ENCODE peak calls at places on chromosomes 6 and 20, in five cellular contexts. R is H9, U is prostate gland, S is left ventricle myocardium inferior, N is neural progenitor cell. H is an unnamed sample. For H3K4me1, the result is how much of the 10 kb centered on the place peaks cover.

GRCh38 chr20:21411725-21412124 is 14.4 kb upstream of the NKX2-4 start:
- DNase-seq in S (no peak), U (no peak), N (no peak), R (no peak), H (no peak)

GRCh38 chr6:131657630-131658111 is 20.6 kb downstream of the ENPP3 start:
- DNase-seq in U (no peak), R (no peak), N (no peak), S (no peak), H (no peak)

GRCh38 chr6:161618816-161619454 is 345.1 kb upstream of the AGPAT4 start:
- DNase-seq in S (peak), U (no peak), N (peak), R (peak), H (peak)

GRCh38 chr6:21556968-21557721 is 36.4 kb upstream of the SOX4 start:
- DNase-seq in U (peak), R (no peak), N (no peak), S (no peak), H (no peak)

GRCh38 chr20:1526310-1526709 is 31.2 kb downstream of the SIRPD start:
- DNase-seq in U (no peak), N (no peak), S (no peak), R (no peak), H (no peak)

GRCh38 chr6:153959281-153959680 is 79.8 kb upstream of the OPRM1 start:
- DNase-seq in S (no peak), U (no peak), N (no peak), R (no peak), H (no peak)

GRCh38 chr20:59939052-59939878 is 840 bp downstream of the PPP1R3D start:
- DNase-seq in N (peak), S (peak), R (peak), U (no peak), H (no peak)

GRCh38 chr6:34359438-34360158 is 32.9 kb downstream of the NUDT3 start:
- DNase-seq in S (no peak), U (peak), R (no peak), N (no peak), H (no peak)

GRCh38 chr6:116010400-116011095 is 50.1 kb downstream of the FRK start:
- DNase-seq in S (peak), U (peak), N (peak), R (peak), H (peak)

GRCh38 chr6:33595001-33595846 is 15.1 kb upstream of the BAK1 start:
- DNase-seq in S (no peak), U (no peak), N (peak), R (peak), H (no peak)

GRCh38 chr20:4297141-4297826 is 281.9 kb upstream of the RNF24 start:
- DNase-seq in N (no peak), R (no peak), S (peak), U (no peak), H (no peak)

GRCh38 chr6:105087571-105088211 is 92.1 kb downstream of the POPDC3 start:
- DNase-seq in U (peak), R (no peak), S (no peak), N (peak), H (peak)

GRCh38 chr6:90421656-90422055 is 125.0 kb upstream of the BACH2 start:
- DNase-seq in R (no peak), S (no peak), N (no peak), U (no peak), H (no peak)

GRCh38 chr20:57224641-57225138 is 41.8 kb downstream of the BMP7 start:
- DNase-seq in R (no peak), N (peak), S (no peak), U (no peak), H (no peak)

GRCh38 chr20:20360464-20360863 is 7.4 kb upstream of the INSM1 start:
- DNase-seq in U (peak), N (peak), R (peak), S (no peak), H (peak)

GRCh38 chr6:109947001-109947400 is 31.1 kb upstream of the GPR6 start:
- DNase-seq in N (no peak), S (no peak), U (no peak), R (no peak), H (no peak)

GRCh38 chr6:7243188-7243942 is 69.6 kb downstream of the SSR1 start:
- DNase-seq in R (peak), N (peak), S (no peak), U (no peak), H (peak)

GRCh38 chr6:133241088-133241900 is at the start of gene EYA4:
- DNase-seq in S (peak), R (peak), U (no peak), N (peak), H (peak)

GRCh38 chr20:1299522-1299921 is 29.4 kb downstream of the SDCBP2 start:
- DNase-seq in S (no peak), N (peak), U (no peak), R (peak), H (no peak)

GRCh38 chr6:32519910-32520258 is 10.2 kb downstream of the HLA-DRB5 start:
- DNase-seq in U (no peak), N (no peak), R (no peak), S (no peak), H (no peak)

GRCh38 chr6:145643760-145644159 is 91.6 kb downstream of the EPM2A start:
- DNase-seq in R (no peak), S (no peak), U (no peak), N (no peak), H (no peak)

GRCh38 chr6:140281794-140282193 is 907.3 kb upstream of the CITED2 start:
- DNase-seq in R (no peak), S (no peak), N (no peak), U (no peak), H (no peak)
- H3K4me1 ChIP-seq in R (under half), S (under half), N (under half), U (under half), H (under half)

GRCh38 chr6:16766043-16766521 is 4.8 kb upstream of the ATXN1 start:
- DNase-seq in R (no peak), U (no peak), N (no peak), S (no peak), H (no peak)
- H3K4me1 ChIP-seq in R (under half), U (under half), N (under half), S (half or more), H (under half)

DNA sequence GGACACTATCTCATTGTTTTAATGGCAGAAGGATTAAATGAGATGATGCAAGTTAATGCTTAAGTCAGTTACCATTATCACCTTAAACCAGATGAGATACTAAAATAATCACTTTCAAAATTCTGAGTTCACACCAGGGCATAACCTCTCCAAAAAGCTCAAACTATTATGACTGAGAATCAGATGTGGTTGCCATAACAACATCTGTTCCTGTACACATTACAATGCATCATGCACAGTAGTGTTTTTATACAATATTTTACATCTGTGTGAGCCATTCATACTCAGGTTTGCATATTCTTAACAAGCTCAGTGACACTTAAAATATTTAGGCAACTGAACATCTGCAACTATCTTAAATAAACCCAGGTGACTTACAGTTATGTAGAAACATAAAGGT is 10.2 kb downstream of the ADNP start:
- DNase-seq in U (no peak), S (no peak), N (no peak), R (no peak), H (no peak)
- H3K4me1 ChIP-seq in U (under half), S (half or more), N (under half), R (under half), H (under half)

GRCh38 chr6:108594640-108595039 is 33.9 kb downstream of the FOXO3 start:
- DNase-seq in R (no peak), N (no peak), U (peak), S (no peak), H (no peak)
- H3K4me1 ChIP-seq in R (under half), N (under half), U (under half), S (half or more), H (under half)

H was measured in HAP-1.